ENCODE peak calls at places on chromosomes 11 and 22, in nine cellular contexts. Y is ovary, Z is neural progenitor cell, I is left ventricle myocardium inferior, F is neuronal stem cell, Q is HAP-1, X is HCT116, T is WERI-Rb-1, N is LNCaP clone FGC. V is an unnamed sample.
A peak's percentile ranks its signal among the peaks of the same experiment; 100 is the strongest.

GRCh38 chr11:32713496-32713895 is 81.0 kb downstream of the CCDC73 start:
- DNase-seq in X (peak; percentile 8), Z (peak; percentile 13), F (no peak), Y (no peak), N (no peak), Q (no peak), T (no peak), I (no peak), V (no peak)

GRCh38 chr22:46031965-46032851 is 55.2 kb upstream of the WNT7B start:
- DNase-seq in T (no peak), N (no peak), Q (no peak), F (no peak), Z (no peak), X (no peak), I (peak; percentile 16), Y (peak; percentile 47), V (no peak)

GRCh38 chr11:126332221-126332711 is 23.2 kb upstream of the ST3GAL4 start:
- DNase-seq in T (no peak), Z (no peak), N (no peak), X (no peak), I (peak; percentile 77), Y (peak; percentile 81), F (no peak), Q (no peak), V (no peak)

GRCh38 chr11:59186130-59186594 is 14.2 kb downstream of the DTX4 start:
- DNase-seq in Z (peak; percentile 62), F (no peak), Y (no peak), T (peak; percentile 11), X (peak; percentile 57), Q (peak; percentile 74), I (no peak), N (no peak), V (peak; percentile 23)

GRCh38 chr11:26070981-26071380 is 260.9 kb upstream of the ANO3 start:
- DNase-seq in T (no peak), Z (no peak), Y (no peak), I (no peak), F (no peak), X (no peak), Q (no peak), N (no peak), V (no peak)

GRCh38 chr11:17479284-17480214 is 2.9 kb upstream of the ABCC8 start:
- DNase-seq in I (no peak), T (peak; percentile 82), Y (no peak), Z (peak; percentile 85), X (peak; percentile 49), Q (peak; percentile 89), N (no peak), F (peak; percentile 86), V (peak; percentile 58)

GRCh38 chr11:66428933-66429332 is 8.1 kb downstream of the NPAS4 start:
- DNase-seq in X (no peak), Q (no peak), Y (no peak), I (no peak), N (no peak), T (no peak), Z (no peak), F (no peak), V (no peak)

GRCh38 chr22:49296561-49296960 is 531.1 kb downstream of the BRD1 start:
- DNase-seq in Z (no peak), Y (no peak), F (no peak), Q (no peak), T (no peak), N (no peak), I (no peak), X (no peak), V (no peak)

GRCh38 chr22:50481440-50482106 is at the start of gene ADM2:
- DNase-seq in Q (peak; percentile 79), I (no peak), Z (peak; percentile 81), F (peak; percentile 49), N (no peak), T (no peak), Y (no peak), X (no peak), V (peak; percentile 68)

GRCh38 chr11:126308271-126308671 is 4.4 kb downstream of the DCPS start:
- DNase-seq in F (no peak), Y (no peak), I (no peak), T (no peak), Z (no peak), N (no peak), X (no peak), Q (peak; percentile 60), V (no peak)

GRCh38 chr11:100353083-100353482 is 334.0 kb upstream of the ARHGAP42 start:
- DNase-seq in N (no peak), Y (no peak), Q (no peak), X (no peak), T (no peak), F (no peak), I (no peak), Z (no peak), V (no peak)

GRCh38 chr11:34825670-34826383 is 90.4 kb downstream of the APIP start:
- DNase-seq in F (no peak), X (peak; percentile 54), T (no peak), Z (no peak), Y (no peak), N (peak; percentile 56), Q (no peak), I (no peak), V (no peak)

DNA sequence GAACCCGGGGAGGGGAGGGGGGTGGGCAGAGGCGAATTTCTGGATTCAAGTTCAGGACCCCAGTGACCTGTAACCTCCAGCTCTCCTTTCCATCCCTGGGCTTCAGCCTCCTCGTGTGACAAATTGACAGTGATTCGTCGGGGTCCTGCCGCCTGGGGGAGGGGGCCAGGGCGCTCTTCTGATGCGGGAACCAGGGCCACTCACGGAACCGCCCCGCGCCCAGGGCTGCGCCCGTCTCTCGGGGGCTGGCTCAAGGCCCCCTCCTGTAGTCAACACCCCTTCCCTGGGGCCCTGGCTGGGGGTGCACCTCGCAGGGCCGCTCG is 92.8 kb upstream of the ANO1 start:
- DNase-seq in Q (no peak), F (no peak), N (no peak), Y (no peak), Z (no peak), X (no peak), T (no peak), I (no peak), V (no peak)
- H3K4me3 ChIP-seq in Q (no peak overlapping the region), F (no peak overlapping the region), N (no peak overlapping the region), Y (peak overlapping the region; percentile 21), Z (peak overlapping the region; percentile 49), X (no peak overlapping the region), T (peak overlapping the region; percentile 30), I (peak overlapping the region; percentile 60), V (no peak overlapping the region)

GRCh38 chr11:61162092-61162935 is 1.1 kb upstream of the VPS37C start:
- DNase-seq in Z (no peak), Q (peak; percentile 40), N (no peak), X (peak; percentile 82), I (no peak), F (no peak), Y (no peak), T (peak; percentile 49), V (peak; percentile 33)

GRCh38 chr11:61158691-61159381 is 2.4 kb downstream of the VPS37C start:
- DNase-seq in N (peak; percentile 99), F (no peak), X (no peak), I (no peak), Z (no peak), Y (no peak), T (peak; percentile 17), Q (no peak), V (no peak)

GRCh38 chr11:61163714-61164609 is 2.7 kb upstream of the VPS37C start:
- DNase-seq in Z (no peak), Q (no peak), N (no peak), F (no peak), X (no peak), I (no peak), T (no peak), Y (no peak), V (no peak)

GRCh38 chr11:61160487-61161189 is 588 bp downstream of the VPS37C start:
- DNase-seq in I (no peak), Z (no peak), T (no peak), F (no peak), Q (peak; percentile 16), Y (no peak), X (no peak), N (no peak), V (no peak)

GRCh38 chr11:61161190-61162091 is at the start of gene VPS37C:
- DNase-seq in Z (peak; percentile 95), T (peak; percentile 90), F (peak; percentile 91), X (peak; percentile 76), Y (peak; percentile 94), N (no peak), I (peak; percentile 84), Q (peak; percentile 93), V (peak; percentile 84)
- H3K4me3 ChIP-seq in Z (peak within 1 kb of the TSS; percentile 76), T (peak within 1 kb of the TSS; percentile 65), F (peak within 1 kb of the TSS; percentile 96), X (peak within 1 kb of the TSS; percentile 74), Y (peak within 1 kb of the TSS; percentile 79), N (peak within 1 kb of the TSS; percentile 80), I (peak within 1 kb of the TSS; percentile 92), Q (peak within 1 kb of the TSS; percentile 54), V (peak within 1 kb of the TSS; percentile 89)

DNA sequence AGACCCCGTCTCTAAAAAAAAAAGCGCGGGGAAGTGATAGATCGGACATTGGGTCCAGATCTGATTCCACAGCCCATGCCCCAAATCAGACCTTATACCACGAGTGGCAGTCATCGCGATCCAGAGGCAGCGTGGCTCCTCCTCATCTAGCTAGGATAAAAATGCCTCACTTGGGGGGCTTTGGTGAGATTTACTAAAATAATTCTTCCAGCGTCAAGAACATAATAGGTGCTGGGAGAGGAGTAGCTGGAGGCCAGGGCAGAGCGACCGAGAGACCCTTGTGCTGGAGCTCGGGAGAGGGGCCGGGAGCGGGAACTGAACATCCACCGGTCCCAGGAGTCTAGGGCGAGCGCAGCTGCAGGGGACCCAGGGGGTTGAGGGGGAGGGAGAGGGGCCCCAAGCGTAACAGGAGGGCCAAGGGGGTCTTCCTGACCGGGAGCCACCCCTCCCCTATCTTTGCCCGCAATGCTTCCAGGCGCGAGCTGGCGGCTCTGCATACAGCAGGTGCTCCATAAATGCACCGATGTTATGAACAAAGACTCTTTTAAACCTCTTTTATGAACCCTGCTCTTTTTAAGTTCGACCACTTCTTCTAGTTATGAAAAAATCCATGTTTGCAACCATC is 823 bp upstream of the CPT1A start:
- DNase-seq in N (no peak), Y (no peak), T (no peak), F (no peak), Q (no peak), X (no peak), I (no peak), Z (no peak), V (no peak)
- H3K4me3 ChIP-seq in N (no peak overlapping the region), Y (peak overlapping the region; percentile 66), T (no peak overlapping the region), F (no peak overlapping the region), Q (no peak overlapping the region), X (peak overlapping the region; percentile 84), I (peak overlapping the region; percentile 89), Z (no peak overlapping the region), V (peak overlapping the region; percentile 89)

DNA sequence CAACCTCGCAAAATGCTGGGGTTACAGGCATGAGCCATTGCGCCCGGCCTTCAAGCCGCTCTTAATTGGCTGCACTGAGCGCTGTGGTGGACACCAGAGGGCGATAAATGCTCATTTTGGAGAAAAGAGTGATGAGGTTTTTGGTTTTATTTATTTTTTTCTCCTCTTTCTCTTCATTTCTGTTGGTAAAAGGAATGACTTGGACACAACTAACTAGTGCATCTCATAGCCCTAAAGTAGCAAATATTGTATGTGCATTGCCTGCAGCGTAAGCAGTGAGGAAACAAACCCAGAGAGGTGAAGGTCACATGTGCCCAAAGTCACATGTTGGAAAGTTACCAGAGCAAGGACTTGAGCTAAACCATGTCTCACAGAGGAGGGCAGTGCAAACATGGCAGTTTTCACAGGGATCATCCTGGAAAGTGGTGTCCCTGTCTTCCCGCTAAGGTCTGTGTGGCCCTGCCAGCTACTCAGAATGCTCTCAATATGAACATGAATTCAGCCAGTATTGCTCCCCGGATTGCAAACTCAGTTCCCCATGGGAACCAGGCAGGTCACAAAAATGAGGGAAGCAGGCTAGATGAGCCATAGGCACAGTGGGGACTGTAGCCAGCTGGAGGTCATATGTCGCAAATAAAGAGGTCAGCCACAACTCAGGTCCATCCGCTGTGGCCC is 8.6 kb upstream of the CD82 start:
- DNase-seq in Z (peak; percentile 74), Y (peak; percentile 74), T (peak; percentile 46), X (peak; percentile 54), Q (peak; percentile 69), N (no peak), I (peak; percentile 62), F (peak; percentile 43), V (peak; percentile 70)
- H3K4me3 ChIP-seq in Z (no peak overlapping the region), Y (no peak overlapping the region), T (no peak overlapping the region), X (no peak overlapping the region), Q (no peak overlapping the region), N (no peak overlapping the region), I (no peak overlapping the region), F (no peak overlapping the region), V (no peak overlapping the region)

V was measured in thyroid gland.